ENCODE peak calls at places on chromosomes 11 and 22, in eight cellular contexts. K is tibial nerve, I is A549, Y is H9, L is cardiac muscle cell, A is HCT116, G is SK-N-SH, P is Peyer's patch. H is an unnamed sample.

GRCh38 chr11:85295872-85296271 is 331.3 kb downstream of the DLG2 start:
- DNase-seq in I (no peak), P (no peak), Y (no peak), G (no peak), K (no peak), L (no peak), A (no peak), H (no peak)

GRCh38 chr11:127013550-127013949 is 13.0 kb upstream of the KIRREL3 start:
- DNase-seq in L (no peak), G (no peak), I (no peak), P (no peak), Y (no peak), K (no peak), A (no peak), H (no peak)

GRCh38 chr22:49918911-49919881 is 762 bp downstream of the CRELD2 start:
- DNase-seq in I (no peak), L (no peak), A (no peak), K (no peak), Y (no peak), P (no peak), G (peak; percentile 64), H (no peak)

GRCh38 chr22:49149721-49150608 is 677.7 kb downstream of the BRD1 start:
- DNase-seq in G (no peak), P (no peak), K (no peak), Y (no peak), I (no peak), L (no peak), A (no peak), H (no peak)

GRCh38 chr11:1656061-1656441 is 26.5 kb downstream of the KRTAP5-5 start:
- DNase-seq in I (no peak), K (no peak), Y (no peak), P (peak; percentile 28), G (no peak), A (no peak), L (no peak), H (no peak)

GRCh38 chr22:29587938-29588699 is 7.2 kb upstream of the NIPSNAP1 start:
- DNase-seq in G (no peak), A (no peak), K (no peak), Y (no peak), P (no peak), L (peak; percentile 78), I (peak; percentile 54), H (no peak)

GRCh38 chr11:134644489-134645456 is 232.7 kb upstream of the B3GAT1 start:
- DNase-seq in P (no peak), L (no peak), Y (no peak), K (no peak), I (no peak), G (no peak), A (no peak), H (no peak)

GRCh38 chr11:10328314-10329090 is 23.6 kb downstream of the ADM start:
- DNase-seq in G (no peak), L (peak; percentile 79), Y (no peak), I (no peak), P (no peak), K (no peak), A (no peak), H (no peak)

GRCh38 chr11:118051611-118052461 is 25.0 kb upstream of the TMPRSS4 start:
- DNase-seq in L (no peak), A (no peak), Y (no peak), I (no peak), G (no peak), P (peak; percentile 81), K (no peak), H (no peak)

GRCh38 chr11:115198301-115198700 is 305.9 kb downstream of the CADM1 start:
- DNase-seq in P (no peak), K (no peak), A (no peak), I (no peak), G (no peak), Y (no peak), L (no peak), H (no peak)

GRCh38 chr11:79436911-79437273 is 3.9 kb downstream of the TENM4 start:
- DNase-seq in A (no peak), K (no peak), Y (peak; percentile 35), P (no peak), L (no peak), G (no peak), I (no peak), H (peak; percentile 56)

GRCh38 chr11:99229544-99229943 is 208.8 kb downstream of the CNTN5 start:
- DNase-seq in L (no peak), P (no peak), K (no peak), Y (no peak), I (no peak), A (no peak), G (no peak), H (no peak)

GRCh38 chr22:47355776-47356432 is 593.5 kb downstream of the TBC1D22A start:
- DNase-seq in P (no peak), G (no peak), Y (no peak), I (no peak), L (no peak), K (no peak), A (no peak), H (no peak)

GRCh38 chr11:16365456-16366355 is 9.4 kb upstream of the SOX6 start:
- DNase-seq in L (peak; percentile 7), A (no peak), Y (no peak), P (no peak), K (no peak), I (no peak), G (no peak), H (no peak)

GRCh38 chr11:2273771-2274170 is 3.4 kb upstream of the ASCL2 start:
- DNase-seq in P (no peak), Y (no peak), A (no peak), L (no peak), I (no peak), G (no peak), K (no peak), H (no peak)

GRCh38 chr11:85685131-85685819 is 720 bp downstream of the CCDC89 start:
- DNase-seq in Y (peak; percentile 32), K (no peak), P (peak; percentile 42), L (peak; percentile 69), A (no peak), G (peak; percentile 28), I (no peak), H (no peak)

GRCh38 chr11:131305005-131305404 is 65.4 kb upstream of the NTM start:
- DNase-seq in G (no peak), Y (no peak), L (no peak), I (no peak), K (no peak), A (no peak), P (no peak), H (no peak)

GRCh38 chr11:98589975-98590374 is 430.8 kb upstream of the CNTN5 start:
- DNase-seq in P (no peak), K (no peak), Y (no peak), A (no peak), I (no peak), L (no peak), G (no peak), H (no peak)

GRCh38 chr11:26331911-26332571 is at the start of gene ANO3:
- DNase-seq in Y (peak; percentile 97), K (peak; percentile 5), G (peak; percentile 88), L (peak; percentile 89), P (no peak), A (no peak), I (peak; percentile 74), H (peak; percentile 97)

GRCh38 chr11:2891291-2891690 is 5.7 kb upstream of the CDKN1C start:
- DNase-seq in I (no peak), P (no peak), L (no peak), Y (no peak), K (no peak), A (no peak), G (peak; percentile 67), H (peak; percentile 53)

DNA sequence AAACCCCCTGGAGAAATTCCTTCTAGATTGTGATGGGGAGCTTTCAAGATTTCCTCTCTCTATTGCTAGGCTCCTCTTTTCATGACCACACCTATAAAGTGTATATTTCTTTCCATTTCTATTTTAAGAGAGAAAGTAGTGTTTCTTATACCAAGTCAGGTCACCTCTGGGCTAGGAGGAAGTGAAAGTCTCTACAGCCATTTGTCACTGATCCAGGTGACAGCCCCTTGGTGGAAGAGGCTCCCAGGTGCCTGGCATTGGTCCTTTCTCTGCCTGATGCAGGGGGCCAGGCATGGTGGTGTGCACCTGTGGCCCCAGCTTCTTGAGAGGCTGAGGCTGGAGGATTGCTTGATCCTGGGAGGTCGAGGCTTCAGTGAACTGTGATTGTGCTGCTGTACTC is 64.7 kb downstream of the DHCR7 start:
- DNase-seq in G (no peak), Y (no peak), I (no peak), L (no peak), K (no peak), P (peak; percentile 52), A (no peak), H (no peak)
- H3K27ac ChIP-seq in G (no peak overlapping the region), Y (no peak overlapping the region), I (no peak overlapping the region), L (no peak overlapping the region), K (no peak overlapping the region), P (no peak overlapping the region), A (no peak overlapping the region), H (no peak overlapping the region)

GRCh38 chr11:75800136-75800675 is 14.8 kb upstream of the UVRAG start:
- DNase-seq in G (no peak), I (no peak), Y (no peak), L (no peak), A (no peak), K (no peak), P (no peak), H (no peak)
- H3K27ac ChIP-seq in G (no peak overlapping the region), I (no peak overlapping the region), Y (no peak overlapping the region), L (no peak overlapping the region), A (no peak overlapping the region), K (no peak overlapping the region), P (no peak overlapping the region), H (no peak overlapping the region)

DNA sequence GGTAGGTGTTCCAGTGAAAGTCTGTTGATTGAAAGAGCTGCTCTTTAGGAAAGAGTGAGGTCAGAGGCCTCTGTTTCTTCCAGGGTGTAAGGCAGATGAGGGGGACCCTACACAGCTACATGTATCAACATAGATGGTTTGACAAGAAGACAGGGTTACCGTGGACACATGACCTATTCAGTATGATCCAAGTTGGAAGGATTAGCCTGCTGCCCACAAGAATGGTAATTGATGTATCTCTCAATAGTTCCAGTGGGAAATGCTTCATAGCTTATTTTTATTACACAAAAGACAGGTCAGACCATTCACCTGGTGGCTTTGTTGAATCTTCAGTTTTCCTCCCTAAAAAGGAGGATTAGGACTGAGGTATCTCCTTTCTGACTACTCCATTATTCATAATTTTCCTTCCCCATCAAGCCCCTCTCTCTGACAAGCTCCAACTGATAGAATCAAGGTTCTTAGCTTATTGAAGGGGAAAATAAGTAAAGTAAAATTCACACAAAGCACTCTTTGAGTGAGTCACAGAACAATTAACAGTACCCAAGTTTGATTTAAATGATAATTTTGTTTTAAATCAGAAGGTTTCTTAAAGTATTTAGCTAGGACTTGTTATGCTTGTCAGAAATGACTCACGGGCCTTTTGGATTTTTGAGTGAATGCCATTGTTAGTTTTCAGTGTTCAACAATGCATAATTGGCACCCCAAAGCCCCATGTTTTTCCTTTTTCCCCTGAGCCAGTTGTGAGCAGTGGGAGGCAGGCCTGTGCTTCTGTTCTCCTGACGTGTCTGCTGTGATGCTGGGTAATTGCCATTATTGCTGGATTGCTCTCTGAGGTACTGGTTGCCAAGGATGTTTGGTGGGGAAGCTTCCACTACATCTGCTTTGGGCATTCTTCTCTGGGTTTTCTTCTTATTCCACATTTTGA is 373.2 kb downstream of the DDX10 start:
- DNase-seq in K (no peak), L (peak; percentile 80), A (no peak), G (no peak), I (no peak), Y (no peak), P (no peak), H (no peak)
- H3K27ac ChIP-seq in K (no peak overlapping the region), L (no peak overlapping the region), A (no peak overlapping the region), G (peak overlapping the region; percentile 76), I (no peak overlapping the region), Y (no peak overlapping the region), P (no peak overlapping the region), H (no peak overlapping the region)

GRCh38 chr11:64765841-64766682 is 6.3 kb upstream of the PYGM start:
- DNase-seq in G (peak; percentile 47), L (no peak), P (peak; percentile 53), Y (peak; percentile 41), A (no peak), I (no peak), K (no peak), H (peak; percentile 51)
- H3K27ac ChIP-seq in G (no peak overlapping the region), L (peak overlapping the region; percentile 90), P (no peak overlapping the region), Y (no peak overlapping the region), A (no peak overlapping the region), I (no peak overlapping the region), K (no peak overlapping the region), H (no peak overlapping the region)